ENCODE peak calls at places on chromosomes 6 and 20, in ten cellular contexts. L, G, E, N, U, Q, V, M, Z and W are unnamed samples.

GRCh38 chr6:121436966-121437756 is 1.7 kb downstream of the GJA1 start:
- DNase-seq in M (peak), L (peak), Q (peak), Z (no peak), G (no peak), V (no peak), N (no peak), E (peak), U (no peak), W (no peak)

GRCh38 chr6:168239374-168239773 is 80.2 kb downstream of the DACT2 start:
- DNase-seq in Q (peak), N (no peak), V (no peak), E (peak), M (no peak), U (peak), Z (peak), G (no peak), L (no peak), W (no peak)

GRCh38 chr6:158312672-158313397 is 570 bp downstream of the TULP4 start:
- DNase-seq in U (no peak), E (no peak), Z (no peak), N (no peak), V (no peak), M (no peak), Q (no peak), G (no peak), L (no peak), W (no peak)

GRCh38 chr6:163837681-163838431 is 423.3 kb downstream of the QKI start:
- DNase-seq in E (peak), Q (no peak), G (no peak), V (no peak), Z (no peak), M (no peak), N (no peak), U (no peak), L (no peak), W (no peak)

GRCh38 chr6:139219746-139220145 is 72.1 kb downstream of the TXLNB start:
- DNase-seq in E (no peak), N (no peak), Z (no peak), M (no peak), Q (no peak), V (no peak), G (peak), U (no peak), L (no peak), W (no peak)

GRCh38 chr6:148383658-148384417 is 41.2 kb downstream of the SASH1 start:
- DNase-seq in E (no peak), V (no peak), Z (no peak), N (no peak), G (no peak), U (no peak), Q (no peak), M (no peak), L (no peak), W (no peak)

GRCh38 chr6:54629132-54629531 is 217.4 kb upstream of the FAM83B start:
- DNase-seq in Q (no peak), M (no peak), V (no peak), Z (no peak), U (no peak), E (no peak), N (no peak), G (no peak), L (no peak), W (no peak)

GRCh38 chr6:7684843-7685242 is 41.1 kb upstream of the BMP6 start:
- DNase-seq in M (no peak), N (no peak), V (no peak), G (no peak), Q (no peak), L (no peak), U (no peak), E (no peak), Z (no peak), W (no peak)

GRCh38 chr20:37011147-37011546 is 59.6 kb upstream of the SAMHD1 start:
- DNase-seq in Z (no peak), M (no peak), U (no peak), V (no peak), Q (no peak), E (no peak), L (no peak), G (no peak), N (no peak), W (no peak)

GRCh38 chr6:40671338-40672050 is 84.3 kb upstream of the LRFN2 start:
- DNase-seq in Z (peak), M (no peak), G (no peak), E (no peak), V (no peak), Q (no peak), L (no peak), N (no peak), U (no peak), W (no peak)

GRCh38 chr6:26056583-26057350 is 30.5 kb upstream of the HFE start:
- DNase-seq in L (peak), E (peak), Q (peak), U (no peak), Z (peak), N (no peak), M (no peak), V (no peak), G (peak), W (no peak)

GRCh38 chr6:151723152-151723551 is 84.3 kb upstream of the ESR1 start:
- DNase-seq in M (no peak), L (no peak), Q (no peak), G (no peak), Z (no peak), E (no peak), U (no peak), V (peak), N (peak), W (peak)

GRCh38 chr6:7262746-7263335 is 50.2 kb downstream of the SSR1 start:
- DNase-seq in N (no peak), M (peak), G (no peak), L (no peak), Q (no peak), V (no peak), Z (no peak), E (no peak), U (no peak), W (no peak)

GRCh38 chr20:33650753-33651561 is 11.2 kb upstream of the C20orf144 start:
- DNase-seq in G (no peak), N (no peak), U (no peak), V (no peak), M (peak), E (no peak), Q (peak), L (no peak), Z (no peak), W (no peak)

GRCh38 chr6:288861-289260 is 3.4 kb upstream of the DUSP22 start:
- DNase-seq in U (no peak), L (no peak), Z (no peak), E (no peak), M (no peak), N (no peak), V (peak), G (no peak), Q (no peak), W (no peak)

GRCh38 chr20:4957939-4958362 is 43.4 kb downstream of the SLC23A2 start:
- DNase-seq in N (no peak), G (no peak), Q (no peak), U (no peak), E (peak), V (no peak), L (no peak), M (no peak), Z (no peak), W (no peak)

GRCh38 chr6:117078624-117079023 is 186.7 kb upstream of the VGLL2 start:
- DNase-seq in L (no peak), G (no peak), U (no peak), Z (no peak), M (no peak), V (no peak), Q (no peak), E (no peak), N (no peak), W (no peak)

GRCh38 chr6:165762876-165763275 is 99.8 kb upstream of the PDE10A start:
- DNase-seq in E (no peak), M (no peak), G (no peak), N (no peak), V (no peak), Q (no peak), L (no peak), U (no peak), Z (peak), W (no peak)

GRCh38 chr6:12064125-12064524 is 52.0 kb downstream of the HIVEP1 start:
- DNase-seq in M (no peak), V (no peak), G (no peak), U (no peak), E (no peak), Z (no peak), Q (no peak), N (no peak), L (no peak), W (no peak)

GRCh38 chr6:37021356-37022129 is 16.1 kb downstream of the FGD2 start:
- DNase-seq in L (peak), U (no peak), G (peak), Q (peak), E (peak), V (no peak), M (no peak), Z (peak), N (no peak), W (no peak)

GRCh38 chr6:27098956-27099355 is 148.5 kb upstream of the PRSS16 start:
- DNase-seq in G (no peak), E (no peak), N (no peak), M (no peak), Q (no peak), V (no peak), Z (no peak), L (no peak), U (no peak), W (no peak)

GRCh38 chr6:158481612-158482473 is 78.0 kb upstream of the TMEM181 start:
- DNase-seq in E (peak), U (peak), Z (peak), N (no peak), Q (no peak), G (no peak), M (no peak), L (peak), V (no peak), W (no peak)

GRCh38 chr6:136921521-136921935 is 573 bp upstream of the SLC35D3 start:
- DNase-seq in U (no peak), Z (no peak), E (no peak), M (no peak), L (no peak), G (no peak), N (peak), Q (peak), V (peak), W (no peak)

GRCh38 chr6:36858407-36858981 is 16.1 kb downstream of the PPIL1 start:
- DNase-seq in Z (no peak), N (no peak), U (no peak), L (peak), V (no peak), G (no peak), M (peak), E (peak), Q (no peak), W (no peak)

GRCh38 chr6:47729019-47729418 is 30.6 kb downstream of the ADGRF4 start:
- DNase-seq in L (no peak), V (no peak), E (no peak), Z (peak), U (no peak), Q (peak), G (no peak), N (no peak), M (no peak), W (no peak)

GRCh38 chr6:28802417-28803336 is 121.1 kb downstream of the TRIM27 start:
- DNase-seq in V (peak), Z (peak), M (no peak), G (no peak), Q (peak), U (no peak), N (peak), L (no peak), E (peak), W (no peak)

GRCh38 chr6:155181498-155181897 is 82.3 kb upstream of the CLDN20 start:
- DNase-seq in Z (no peak), V (peak), E (no peak), Q (no peak), U (no peak), G (peak), N (peak), M (no peak), L (no peak), W (peak)

GRCh38 chr6:128164254-128164653 is 263.4 kb upstream of the THEMIS start:
- DNase-seq in N (no peak), G (no peak), Q (no peak), U (no peak), Z (no peak), L (no peak), M (no peak), E (no peak), V (no peak), W (no peak)

GRCh38 chr6:25787469-25787868 is 32.9 kb downstream of the SLC17A4 start:
- DNase-seq in U (no peak), V (no peak), Q (no peak), N (no peak), G (no peak), M (no peak), L (no peak), E (no peak), Z (no peak), W (no peak)

GRCh38 chr20:53088786-53089185 is 116.6 kb downstream of the TSHZ2 start:
- DNase-seq in V (no peak), U (no peak), M (no peak), G (no peak), E (no peak), L (no peak), Z (no peak), Q (no peak), N (no peak), W (no peak)
- TF ChIP-seq CTCF in V (no peak), U (no peak), M (no peak), G (no peak), E (no peak), L (no peak), Z (no peak), Q (no peak), N (no peak), W (no peak)

GRCh38 chr20:57872816-57873409 is 163.1 kb upstream of the PMEPA1 start:
- DNase-seq in G (no peak), U (no peak), Z (no peak), L (no peak), N (no peak), E (no peak), V (no peak), Q (no peak), M (peak), W (no peak)

GRCh38 chr20:57870597-57871236 is 160.9 kb upstream of the PMEPA1 start:
- DNase-seq in Z (no peak), N (no peak), Q (no peak), G (no peak), E (no peak), V (no peak), L (no peak), U (no peak), M (peak), W (no peak)

GRCh38 chr20:57869291-57869950 is 159.6 kb upstream of the PMEPA1 start:
- DNase-seq in N (no peak), G (no peak), U (no peak), E (no peak), L (no peak), Q (no peak), Z (no peak), V (no peak), M (peak), W (no peak)

GRCh38 chr20:57869951-57870315 is 160.1 kb upstream of the PMEPA1 start:
- DNase-seq in M (no peak), V (no peak), U (no peak), E (no peak), Z (no peak), G (no peak), Q (no peak), L (no peak), N (no peak), W (no peak)

DNA sequence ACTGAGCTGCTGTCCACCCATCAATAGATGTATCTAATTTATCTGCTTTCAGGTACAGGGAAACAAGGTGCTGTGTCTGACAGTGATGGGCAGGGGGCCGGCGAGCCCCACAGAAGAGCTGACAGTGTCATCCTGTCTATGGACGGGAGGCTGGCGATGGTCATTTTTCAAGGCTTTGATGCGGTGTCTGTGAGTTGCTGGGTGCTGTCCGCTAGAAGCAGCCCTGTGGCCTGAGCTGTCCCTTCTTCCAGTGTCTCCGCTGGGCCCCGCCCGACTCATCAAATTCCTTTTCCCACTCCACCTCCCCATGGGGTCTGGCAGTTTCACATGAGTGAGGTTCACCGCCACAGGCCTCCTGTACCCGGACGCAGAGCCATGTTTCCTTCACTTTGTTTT is 161.4 kb upstream of the PMEPA1 start:
- DNase-seq in Z (no peak), Q (no peak), V (no peak), L (no peak), G (no peak), M (peak), U (no peak), E (no peak), N (no peak), W (no peak)
- TF ChIP-seq CTCF in Z (no peak), Q (no peak), V (no peak), L (no peak), G (no peak), M (no peak), U (no peak), E (no peak), N (no peak), W (no peak)

DNA sequence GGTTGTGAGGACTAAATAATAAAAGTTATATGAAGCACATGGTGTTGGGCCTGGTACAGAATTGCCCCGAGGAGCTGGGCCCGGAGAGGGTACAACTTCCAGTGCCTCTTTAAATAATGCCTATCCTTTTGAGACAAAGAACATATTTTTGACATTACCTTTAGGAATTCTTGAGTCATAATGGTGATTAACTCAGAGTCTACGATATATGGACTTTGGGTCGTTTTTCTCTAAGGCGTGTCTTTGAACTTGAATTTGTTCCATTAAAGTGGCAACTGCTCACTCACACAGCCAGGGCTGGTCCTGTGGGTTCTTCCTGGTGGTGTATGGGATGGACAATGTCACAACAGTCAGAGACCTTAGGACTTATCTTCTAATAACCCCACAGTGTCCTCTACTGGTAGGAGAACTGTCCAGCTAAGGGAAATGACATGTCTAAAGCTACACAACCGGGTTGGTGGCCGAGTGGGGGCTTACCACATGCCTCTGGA is 106.5 kb downstream of the CDC5L start:
- DNase-seq in Z (peak), V (no peak), U (peak), G (no peak), N (no peak), M (peak), E (peak), L (peak), Q (peak), W (no peak)
- TF ChIP-seq CTCF in Z (peak), V (no peak), U (peak), G (peak), N (no peak), M (no peak), E (peak), L (peak), Q (peak), W (no peak)

DNA sequence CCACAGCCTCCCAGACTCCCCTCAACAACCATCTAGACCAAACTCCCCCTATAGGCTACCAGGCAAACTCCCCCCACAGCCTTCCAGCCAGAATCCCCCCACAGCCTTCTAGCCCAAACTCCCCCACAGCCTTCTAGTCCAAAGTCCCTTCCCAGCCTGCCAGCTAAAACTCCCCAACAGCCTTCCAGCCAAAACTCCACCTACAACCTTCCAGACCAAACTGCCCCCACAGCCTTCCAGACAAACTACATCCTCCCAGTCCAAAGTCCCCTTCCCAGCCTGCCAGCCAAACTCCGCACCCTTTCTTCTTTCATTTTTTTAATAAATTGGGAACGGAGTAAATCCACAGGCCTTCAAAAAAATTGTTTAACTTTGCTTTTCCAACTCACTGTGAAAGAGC is 37.4 kb upstream of the SYNDIG1 start:
- DNase-seq in E (no peak), N (no peak), G (no peak), L (no peak), Z (no peak), V (no peak), M (no peak), Q (no peak), U (no peak), W (no peak)
- TF ChIP-seq CTCF in E (no peak), N (no peak), G (no peak), L (no peak), Z (no peak), V (no peak), M (no peak), Q (no peak), U (no peak), W (no peak)